ENCODE peak calls at places on chromosomes 4 and X, in seven cellular contexts. N, P, H, S, D, C and F are unnamed samples.

GRCh38 chrX:128021566-128021965 is 30.6 kb downstream of the ACTRT1 start:
- DNase-seq in H (no peak), S (no peak), C (no peak), N (no peak), P (no peak), D (no peak), F (no peak)

GRCh38 chr4:173074501-173074946 is 94.1 kb upstream of the GALNT7 start:
- DNase-seq in D (peak), S (peak), H (peak), P (peak), N (peak), C (no peak), F (peak)

GRCh38 chr4:42478509-42478908 is 81.2 kb downstream of the SHISA3 start:
- DNase-seq in D (no peak), P (no peak), H (no peak), C (no peak), S (no peak), N (no peak), F (no peak)

GRCh38 chrX:13570245-13570573 is 808 bp downstream of the EGFL6 start:
- DNase-seq in N (no peak), C (no peak), P (no peak), D (no peak), H (no peak), S (no peak), F (no peak)

GRCh38 chr4:163681208-163681821 is 186.8 kb downstream of the TMA16 start:
- DNase-seq in D (peak), S (no peak), H (peak), N (peak), P (peak), C (no peak), F (peak)

GRCh38 chrX:151397741-151398070 is 700 bp downstream of the VMA21 start:
- DNase-seq in S (no peak), N (peak), C (no peak), P (no peak), D (peak), H (no peak), F (no peak)

GRCh38 chr4:66014146-66014765 is 344.0 kb upstream of the EPHA5 start:
- DNase-seq in H (no peak), S (no peak), N (peak), C (no peak), P (no peak), D (no peak), F (no peak)

GRCh38 chr4:10104211-10104990 is 12.2 kb downstream of the WDR1 start:
- DNase-seq in H (no peak), P (peak), D (no peak), N (no peak), S (no peak), C (no peak), F (no peak)

GRCh38 chrX:139766545-139766983 is 58.6 kb upstream of the MCF2 start:
- DNase-seq in S (no peak), H (no peak), N (no peak), P (no peak), C (no peak), D (no peak), F (no peak)

GRCh38 chrX:119181491-119181890 is 53.9 kb upstream of the KIAA1210 start:
- DNase-seq in N (peak), H (no peak), D (peak), C (no peak), S (no peak), P (no peak), F (peak)

GRCh38 chr4:133147922-133148689 is 988 bp upstream of the PCDH10 start:
- DNase-seq in C (peak), S (no peak), N (no peak), P (peak), D (peak), H (peak), F (peak)

GRCh38 chr4:4852591-4853362 is 6.7 kb upstream of the MSX1 start:
- DNase-seq in C (peak), D (no peak), N (no peak), P (peak), S (peak), H (peak), F (peak)

GRCh38 chr4:114180481-114180880 is 201.0 kb upstream of the ARSJ start:
- DNase-seq in N (peak), C (no peak), D (peak), P (peak), S (peak), H (peak), F (peak)

GRCh38 chr4:784401-785331 is 41.3 kb downstream of the CPLX1 start:
- DNase-seq in C (peak), S (no peak), N (no peak), D (no peak), H (no peak), P (no peak), F (no peak)

GRCh38 chr4:16259531-16260246 is 33.4 kb upstream of the TAPT1 start:
- DNase-seq in P (no peak), S (no peak), C (no peak), N (no peak), D (no peak), H (no peak), F (peak)

GRCh38 chr4:111789901-111790640 is 355.2 kb upstream of the FAM241A start:
- DNase-seq in S (no peak), N (no peak), H (no peak), D (no peak), P (no peak), C (no peak), F (no peak)

GRCh38 chrX:23373129-23373804 is 38.6 kb downstream of the PTCHD1 start:
- DNase-seq in D (peak), C (no peak), P (peak), N (no peak), S (peak), H (peak), F (peak)

GRCh38 chr4:119493419-119493818 is 135.2 kb downstream of the PDE5A start:
- DNase-seq in P (peak), S (no peak), H (no peak), N (no peak), C (no peak), D (peak), F (peak)

GRCh38 chr4:909131-909571 is 23.0 kb downstream of the GAK start:
- DNase-seq in N (no peak), S (no peak), H (no peak), C (peak), P (no peak), D (no peak), F (no peak)

GRCh38 chr4:80243274-80244018 is 23.0 kb upstream of the FGF5 start:
- DNase-seq in S (no peak), D (no peak), P (no peak), N (no peak), C (no peak), H (no peak), F (no peak)

GRCh38 chrX:152575331-152575730 is 62.4 kb upstream of the GABRQ start:
- DNase-seq in N (no peak), H (no peak), P (no peak), S (no peak), C (no peak), D (no peak), F (no peak)

GRCh38 chr4:94791701-94792100 is 33.9 kb downstream of the BMPR1B start:
- DNase-seq in D (no peak), C (no peak), P (no peak), S (no peak), N (no peak), H (no peak), F (no peak)

GRCh38 chr4:37477126-37477525 is 209.1 kb downstream of the RELL1 start:
- DNase-seq in N (no peak), C (no peak), H (no peak), D (no peak), P (no peak), S (no peak), F (no peak)

GRCh38 chr4:87555751-87556619 is 26.8 kb upstream of the SPARCL1 start:
- DNase-seq in S (no peak), D (peak), H (peak), N (no peak), P (peak), C (no peak), F (peak)

GRCh38 chrX:78595901-78596502 is 63.1 kb downstream of the RTL3 start:
- DNase-seq in S (no peak), C (no peak), N (no peak), D (peak), P (peak), H (no peak), F (peak)

GRCh38 chr4:107210450-107211239 is 174.5 kb upstream of the DKK2 start:
- DNase-seq in D (no peak), C (no peak), H (peak), N (no peak), P (no peak), S (no peak), F (peak)

GRCh38 chrX:107673933-107674479 is 45.7 kb downstream of the PRPS1 start:
- DNase-seq in N (no peak), P (peak), H (peak), D (no peak), C (peak), S (peak), F (peak)

GRCh38 chrX:65014230-65014629 is 38.0 kb upstream of the ZC4H2 start:
- DNase-seq in D (no peak), P (no peak), N (no peak), H (no peak), C (no peak), S (no peak), F (no peak)

GRCh38 chr4:152246659-152247058 is 289.2 kb downstream of the FBXW7 start:
- DNase-seq in D (no peak), P (no peak), N (no peak), H (no peak), S (no peak), C (no peak), F (no peak)

GRCh38 chrX:12153741-12154140 is 15.5 kb downstream of the FRMPD4 start:
- DNase-seq in N (no peak), C (no peak), P (no peak), D (no peak), S (no peak), H (no peak), F (peak)

DNA sequence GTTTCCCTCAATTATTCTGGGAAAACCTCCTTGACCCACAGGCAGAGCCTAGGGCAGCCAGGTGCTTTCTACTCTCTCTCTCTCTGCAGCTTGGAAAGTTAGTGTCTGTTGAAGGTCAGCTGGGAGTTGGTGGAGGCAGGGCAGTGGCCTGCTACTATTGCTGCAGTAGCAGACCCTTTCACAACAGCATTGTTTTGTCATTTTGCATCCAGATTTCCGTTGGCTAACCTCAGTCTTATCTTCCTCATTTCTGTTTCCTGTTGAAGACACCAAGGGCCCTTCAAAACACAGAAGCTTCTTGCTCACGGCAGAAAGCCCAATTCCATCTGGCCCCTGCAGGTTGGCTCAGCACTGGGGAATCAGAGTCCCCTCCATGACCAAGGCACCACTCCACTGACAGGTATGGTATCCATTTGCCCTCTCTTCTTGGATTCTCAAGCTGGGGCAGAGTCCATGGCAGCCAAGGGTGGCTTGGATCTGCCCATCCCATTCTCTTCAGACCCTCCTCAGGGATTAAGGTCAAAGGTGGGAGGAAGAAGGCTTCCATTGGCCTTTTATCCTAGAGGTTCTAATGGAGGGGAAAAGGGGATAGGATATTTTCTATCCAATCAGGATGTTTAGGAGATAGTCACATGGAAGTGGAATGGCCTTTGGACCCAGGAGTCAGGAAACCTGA is 24.6 kb downstream of the VSIG4 start:
- DNase-seq in C (no peak), N (no peak), D (no peak), H (no peak), S (no peak), P (no peak), F (peak)
- H3K4me3 ChIP-seq in C (no peak), N (no peak), D (no peak), H (no peak), S (no peak), P (no peak), F (no peak)

GRCh38 chr4:184727430-184727829 is 6.5 kb downstream of the CENPU start:
- DNase-seq in C (no peak), P (no peak), H (no peak), N (no peak), S (no peak), D (no peak), F (no peak)

GRCh38 chr4:184728858-184729257 is 5.0 kb downstream of the CENPU start:
- DNase-seq in C (no peak), P (no peak), D (peak), N (no peak), H (peak), S (no peak), F (peak)

GRCh38 chr4:184733654-184734524 is at the start of gene CENPU:
- DNase-seq in D (peak), S (peak), P (peak), N (peak), C (peak), H (peak), F (peak)

GRCh38 chr4:184732126-184732525 is 1.8 kb downstream of the CENPU start:
- DNase-seq in S (no peak), N (no peak), H (no peak), D (peak), C (no peak), P (no peak), F (peak)

DNA sequence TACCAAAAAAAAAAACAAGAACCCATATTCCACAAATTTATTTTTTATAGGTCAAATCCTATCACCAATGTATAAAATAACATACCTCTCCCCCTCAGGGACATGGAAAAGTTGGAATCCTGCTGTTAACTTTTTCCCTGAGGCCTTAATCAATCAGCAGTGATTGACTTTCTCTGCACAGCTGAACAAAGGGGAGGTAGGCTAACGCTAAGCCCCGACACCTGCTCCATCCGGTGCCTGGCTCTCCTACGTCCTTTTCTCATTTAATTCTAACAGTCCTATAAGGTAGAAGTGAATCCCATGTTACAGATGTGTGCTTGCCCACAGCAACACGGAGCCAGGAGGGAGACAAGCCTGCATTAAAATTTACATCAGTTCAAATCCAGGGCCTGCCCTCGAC is 2.8 kb downstream of the CENPU start:
- DNase-seq in P (no peak), N (no peak), D (no peak), S (no peak), C (no peak), H (no peak), F (no peak)
- H3K4me3 ChIP-seq in P (no peak), N (no peak), D (no peak), S (no peak), C (no peak), H (no peak), F (no peak)

DNA sequence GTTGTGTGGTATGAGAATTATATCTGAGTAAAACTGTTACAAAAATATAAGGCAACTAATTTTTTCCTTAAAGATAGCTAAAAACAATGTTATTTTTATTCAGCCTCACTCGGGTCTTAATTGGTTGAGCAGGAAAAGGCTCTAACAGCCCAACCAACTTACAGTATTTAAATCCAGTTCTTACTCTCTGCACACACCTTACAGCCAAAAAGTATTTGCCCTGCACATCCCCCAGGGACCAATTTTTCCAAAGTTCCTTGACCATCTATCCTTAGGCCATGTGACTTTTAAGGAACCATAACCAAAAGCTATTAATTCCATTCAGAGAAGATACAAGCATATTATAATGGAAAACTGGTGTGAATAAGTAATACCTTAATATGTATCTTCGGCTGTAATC is 1.2 kb upstream of the THAP9 start:
- DNase-seq in P (peak), S (no peak), H (peak), D (no peak), C (no peak), N (no peak), F (peak)
- H3K4me3 ChIP-seq in P (peak), S (peak), H (peak), D (peak), C (peak), N (peak), F (peak)

DNA sequence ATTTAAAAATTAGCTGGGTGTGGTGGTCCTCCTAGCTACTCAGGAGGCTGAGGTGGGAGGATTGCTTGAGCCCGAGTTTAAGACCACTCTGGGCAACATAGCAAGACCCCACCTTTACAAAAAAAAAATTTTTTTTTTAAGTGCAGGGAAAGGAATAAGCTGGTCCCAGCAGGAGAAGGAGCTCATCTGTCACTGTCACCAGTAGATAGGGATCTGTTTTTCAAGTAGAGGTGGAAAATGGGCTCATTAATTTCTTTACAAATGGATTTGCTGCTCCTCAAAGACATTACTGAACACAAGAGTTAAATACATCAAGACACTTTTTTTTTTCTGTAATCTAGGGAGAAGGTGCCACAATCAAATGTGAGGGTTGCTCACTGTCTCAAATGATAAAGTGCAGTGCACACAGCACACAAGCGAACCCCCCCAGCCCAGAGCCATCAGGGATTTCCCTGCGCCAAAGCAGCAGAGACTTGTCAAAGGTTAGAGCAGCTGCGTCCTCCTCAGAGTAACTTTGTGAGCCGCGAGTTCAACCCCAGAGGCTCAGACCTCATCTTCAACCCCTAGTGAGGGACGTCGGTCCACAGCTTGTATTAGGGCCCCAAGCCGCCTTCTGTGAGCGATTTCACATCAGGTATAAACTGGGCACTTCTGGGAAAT is 14.3 kb upstream of the MTNR1A start:
- DNase-seq in N (no peak), D (no peak), H (no peak), C (no peak), S (no peak), P (no peak), F (no peak)
- H3K4me3 ChIP-seq in N (no peak), D (no peak), H (peak), C (peak), S (no peak), P (peak), F (peak)

GRCh38 chr4:108611360-108611759 is 9.0 kb upstream of the RPL34 start:
- DNase-seq in D (no peak), H (no peak), P (no peak), N (no peak), C (no peak), S (no peak), F (peak)
- H3K4me3 ChIP-seq in D (no peak), H (peak), P (peak), N (no peak), C (peak), S (no peak), F (peak)

GRCh38 chr4:128386761-128387599 is 99.4 kb upstream of the PGRMC2 start:
- DNase-seq in C (peak), S (peak), H (peak), D (peak), N (no peak), P (peak), F (peak)
- H3K4me3 ChIP-seq in C (peak), S (no peak), H (no peak), D (peak), N (no peak), P (peak), F (no peak)

GRCh38 chr4:38672247-38673071 is 8.5 kb downstream of the KLF3 start:
- DNase-seq in P (no peak), D (no peak), H (no peak), C (no peak), N (peak), S (no peak), F (no peak)
- H3K4me3 ChIP-seq in P (peak), D (peak), H (no peak), C (peak), N (no peak), S (no peak), F (no peak)

DNA sequence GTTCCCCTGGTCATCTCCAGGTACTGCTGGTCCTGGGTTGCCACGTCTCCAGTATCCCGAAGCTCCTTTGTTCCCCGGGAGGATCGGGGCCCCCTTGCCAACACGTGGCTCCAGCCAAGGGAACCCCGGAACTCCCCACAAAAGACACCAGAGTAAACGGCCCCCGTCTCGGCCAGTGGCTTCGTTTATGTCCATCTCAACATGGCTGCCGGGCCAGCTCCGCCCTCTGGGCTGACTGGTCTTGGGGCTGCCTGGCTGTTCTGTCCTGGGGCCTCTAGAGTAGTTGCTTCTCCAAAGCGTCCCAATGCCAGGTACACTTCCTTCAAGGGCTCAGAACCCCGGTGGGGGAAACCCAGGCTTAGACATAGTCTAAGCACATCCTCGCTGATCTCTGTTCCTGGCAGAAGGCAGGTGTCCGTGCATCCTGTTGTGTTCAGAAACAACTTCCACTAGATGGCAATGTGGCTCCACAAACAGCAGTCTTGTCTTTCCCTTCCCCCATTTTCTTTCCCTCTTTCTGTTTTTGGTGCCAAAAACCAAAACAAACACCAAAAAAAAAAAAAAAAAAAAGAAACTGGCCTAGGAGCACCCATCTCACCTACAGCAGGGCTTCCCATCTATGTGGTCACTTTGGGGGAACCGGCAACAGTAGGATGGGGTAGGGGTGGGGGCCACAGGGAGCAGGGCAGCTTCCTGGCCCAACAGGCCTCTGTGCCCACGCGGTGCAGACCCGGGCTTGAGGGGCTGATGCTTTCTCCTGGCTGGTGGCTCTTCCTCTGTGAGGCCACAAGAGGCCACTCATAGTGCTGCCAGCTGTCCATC is 35.3 kb downstream of the NBDY start:
- DNase-seq in P (peak), D (peak), C (peak), N (peak), S (peak), H (peak), F (peak)
- H3K4me3 ChIP-seq in P (peak), D (no peak), C (peak), N (no peak), S (peak), H (peak), F (no peak)

GRCh38 chrX:69389221-69389620 is 114.9 kb upstream of the NALF2 start:
- DNase-seq in D (no peak), P (no peak), N (no peak), H (no peak), C (no peak), S (no peak), F (no peak)
- H3K4me3 ChIP-seq in D (no peak), P (no peak), N (no peak), H (no peak), C (no peak), S (no peak), F (no peak)

GRCh38 chr4:71198958-71199357 is 139.9 kb upstream of the SLC4A4 start:
- DNase-seq in S (no peak), D (no peak), P (no peak), H (no peak), C (no peak), N (peak), F (no peak)
- H3K4me3 ChIP-seq in S (no peak), D (no peak), P (no peak), H (no peak), C (no peak), N (no peak), F (no peak)